ENCODE peak calls at places on chromosomes 12 and 14, in nine cellular contexts. One of them, this sample, is unnamed.

GRCh38 chr14:20415723-20416622 is 2.7 kb upstream of the TEP1 start:
- DNase-seq in neuronal stem cell: no peak
- DNase-seq in RWPE1: peak
- DNase-seq in dorsolateral prefrontal cortex: peak
- DNase-seq in Peyer's patch: no peak
- DNase-seq in left lung: no peak
- DNase-seq in Karpas-422: peak
- DNase-seq in colonic mucosa: peak
- DNase-seq in suprapubic skin: no peak
- DNase-seq in this sample: no peak

GRCh38 chr12:13044859-13045384 is 741 bp downstream of the FAM234B start:
- DNase-seq in colonic mucosa: no peak
- DNase-seq in suprapubic skin: no peak
- DNase-seq in Peyer's patch: no peak
- DNase-seq in dorsolateral prefrontal cortex: no peak
- DNase-seq in neuronal stem cell: no peak
- DNase-seq in RWPE1: peak
- DNase-seq in Karpas-422: no peak
- DNase-seq in left lung: no peak
- DNase-seq in this sample: no peak

GRCh38 chr14:104770851-104771272 is 17.9 kb downstream of the SIVA1 start:
- DNase-seq in RWPE1: no peak
- DNase-seq in colonic mucosa: no peak
- DNase-seq in dorsolateral prefrontal cortex: no peak
- DNase-seq in suprapubic skin: no peak
- DNase-seq in Karpas-422: peak
- DNase-seq in left lung: no peak
- DNase-seq in neuronal stem cell: no peak
- DNase-seq in Peyer's patch: no peak
- DNase-seq in this sample: no peak

GRCh38 chr12:132907216-132907615 is 19.8 kb upstream of the CHFR start:
- DNase-seq in RWPE1: no peak
- DNase-seq in colonic mucosa: no peak
- DNase-seq in suprapubic skin: no peak
- DNase-seq in neuronal stem cell: no peak
- DNase-seq in dorsolateral prefrontal cortex: no peak
- DNase-seq in left lung: no peak
- DNase-seq in Peyer's patch: no peak
- DNase-seq in Karpas-422: no peak
- DNase-seq in this sample: no peak

GRCh38 chr14:100802179-100802578 is 23.7 kb upstream of the MEG3 start:
- DNase-seq in Karpas-422: no peak
- DNase-seq in left lung: no peak
- DNase-seq in RWPE1: no peak
- DNase-seq in Peyer's patch: no peak
- DNase-seq in colonic mucosa: no peak
- DNase-seq in dorsolateral prefrontal cortex: no peak
- DNase-seq in suprapubic skin: no peak
- DNase-seq in neuronal stem cell: no peak
- DNase-seq in this sample: no peak

GRCh38 chr12:58313091-58313855 is 371.9 kb downstream of the ATP23 start:
- DNase-seq in colonic mucosa: no peak
- DNase-seq in neuronal stem cell: no peak
- DNase-seq in RWPE1: peak
- DNase-seq in dorsolateral prefrontal cortex: no peak
- DNase-seq in Peyer's patch: no peak
- DNase-seq in Karpas-422: no peak
- DNase-seq in suprapubic skin: no peak
- DNase-seq in left lung: no peak
- DNase-seq in this sample: no peak

GRCh38 chr12:50058743-50059312 is 1.4 kb downstream of the ASIC1 start:
- DNase-seq in dorsolateral prefrontal cortex: peak
- DNase-seq in Karpas-422: no peak
- DNase-seq in left lung: no peak
- DNase-seq in neuronal stem cell: no peak
- DNase-seq in RWPE1: no peak
- DNase-seq in suprapubic skin: no peak
- DNase-seq in colonic mucosa: no peak
- DNase-seq in Peyer's patch: peak
- DNase-seq in this sample: no peak

GRCh38 chr14:94888108-94888507 is 118.2 kb upstream of the GSC start:
- DNase-seq in Peyer's patch: peak
- DNase-seq in RWPE1: no peak
- DNase-seq in dorsolateral prefrontal cortex: no peak
- DNase-seq in Karpas-422: peak
- DNase-seq in neuronal stem cell: no peak
- DNase-seq in colonic mucosa: peak
- DNase-seq in suprapubic skin: no peak
- DNase-seq in left lung: no peak
- DNase-seq in this sample: no peak

GRCh38 chr12:27077586-27077985 is 4.8 kb downstream of the C12orf71 start:
- DNase-seq in RWPE1: peak
- DNase-seq in colonic mucosa: no peak
- DNase-seq in suprapubic skin: no peak
- DNase-seq in dorsolateral prefrontal cortex: no peak
- DNase-seq in Peyer's patch: no peak
- DNase-seq in neuronal stem cell: no peak
- DNase-seq in left lung: no peak
- DNase-seq in Karpas-422: peak
- DNase-seq in this sample: no peak

GRCh38 chr14:72711936-72712335 is 182.0 kb downstream of the DPF3 start:
- DNase-seq in dorsolateral prefrontal cortex: no peak
- DNase-seq in left lung: no peak
- DNase-seq in Peyer's patch: no peak
- DNase-seq in neuronal stem cell: no peak
- DNase-seq in suprapubic skin: no peak
- DNase-seq in colonic mucosa: no peak
- DNase-seq in Karpas-422: no peak
- DNase-seq in RWPE1: no peak
- DNase-seq in this sample: no peak

GRCh38 chr14:58572092-58572853 is 65.5 kb upstream of the DACT1 start:
- DNase-seq in dorsolateral prefrontal cortex: no peak
- DNase-seq in RWPE1: no peak
- DNase-seq in neuronal stem cell: no peak
- DNase-seq in colonic mucosa: no peak
- DNase-seq in Peyer's patch: no peak
- DNase-seq in suprapubic skin: no peak
- DNase-seq in left lung: no peak
- DNase-seq in Karpas-422: no peak
- DNase-seq in this sample: no peak

GRCh38 chr12:102323799-102324198 is 126.2 kb upstream of the PMCH start:
- DNase-seq in neuronal stem cell: no peak
- DNase-seq in colonic mucosa: no peak
- DNase-seq in dorsolateral prefrontal cortex: no peak
- DNase-seq in suprapubic skin: no peak
- DNase-seq in left lung: no peak
- DNase-seq in RWPE1: no peak
- DNase-seq in Karpas-422: no peak
- DNase-seq in Peyer's patch: no peak
- DNase-seq in this sample: no peak

GRCh38 chr12:124490584-124491305 is 76.7 kb downstream of the NCOR2 start:
- DNase-seq in suprapubic skin: peak
- DNase-seq in left lung: no peak
- DNase-seq in dorsolateral prefrontal cortex: peak
- DNase-seq in colonic mucosa: peak
- DNase-seq in Peyer's patch: peak
- DNase-seq in Karpas-422: no peak
- DNase-seq in RWPE1: no peak
- DNase-seq in neuronal stem cell: no peak
- DNase-seq in this sample: no peak

GRCh38 chr14:64405295-64405694 is 17.1 kb downstream of the MTHFD1 start:
- DNase-seq in Karpas-422: no peak
- DNase-seq in RWPE1: no peak
- DNase-seq in Peyer's patch: no peak
- DNase-seq in left lung: no peak
- DNase-seq in colonic mucosa: no peak
- DNase-seq in neuronal stem cell: no peak
- DNase-seq in suprapubic skin: no peak
- DNase-seq in dorsolateral prefrontal cortex: no peak
- DNase-seq in this sample: no peak

GRCh38 chr12:47554046-47554653 is 151.7 kb downstream of the RPAP3 start:
- DNase-seq in suprapubic skin: no peak
- DNase-seq in neuronal stem cell: no peak
- DNase-seq in colonic mucosa: no peak
- DNase-seq in left lung: no peak
- DNase-seq in RWPE1: no peak
- DNase-seq in Peyer's patch: no peak
- DNase-seq in Karpas-422: no peak
- DNase-seq in dorsolateral prefrontal cortex: no peak
- DNase-seq in this sample: no peak

GRCh38 chr14:21003788-21004346 is 4.8 kb downstream of the SLC39A2 start:
- DNase-seq in dorsolateral prefrontal cortex: no peak
- DNase-seq in Karpas-422: no peak
- DNase-seq in colonic mucosa: no peak
- DNase-seq in suprapubic skin: no peak
- DNase-seq in RWPE1: no peak
- DNase-seq in Peyer's patch: no peak
- DNase-seq in left lung: no peak
- DNase-seq in neuronal stem cell: no peak
- DNase-seq in this sample: no peak

GRCh38 chr12:52687527-52688385 is 7.5 kb upstream of the KRT1 start:
- DNase-seq in left lung: no peak
- DNase-seq in RWPE1: peak
- DNase-seq in suprapubic skin: no peak
- DNase-seq in dorsolateral prefrontal cortex: no peak
- DNase-seq in neuronal stem cell: no peak
- DNase-seq in colonic mucosa: peak
- DNase-seq in Karpas-422: no peak
- DNase-seq in Peyer's patch: peak
- DNase-seq in this sample: peak

GRCh38 chr12:52684431-52684830 is 4.2 kb upstream of the KRT1 start:
- DNase-seq in dorsolateral prefrontal cortex: no peak
- DNase-seq in left lung: no peak
- DNase-seq in colonic mucosa: no peak
- DNase-seq in Peyer's patch: no peak
- DNase-seq in RWPE1: no peak
- DNase-seq in Karpas-422: no peak
- DNase-seq in neuronal stem cell: no peak
- DNase-seq in suprapubic skin: no peak
- DNase-seq in this sample: no peak

GRCh38 chr12:52685406-52685890 is 5.2 kb upstream of the KRT1 start:
- DNase-seq in dorsolateral prefrontal cortex: no peak
- DNase-seq in colonic mucosa: no peak
- DNase-seq in neuronal stem cell: no peak
- DNase-seq in left lung: no peak
- DNase-seq in Karpas-422: no peak
- DNase-seq in RWPE1: no peak
- DNase-seq in suprapubic skin: no peak
- DNase-seq in Peyer's patch: no peak
- DNase-seq in this sample: no peak

GRCh38 chr12:52686756-52687487 is 6.7 kb upstream of the KRT1 start:
- DNase-seq in Peyer's patch: no peak
- DNase-seq in neuronal stem cell: no peak
- DNase-seq in colonic mucosa: peak
- DNase-seq in suprapubic skin: no peak
- DNase-seq in left lung: no peak
- DNase-seq in RWPE1: no peak
- DNase-seq in Karpas-422: no peak
- DNase-seq in dorsolateral prefrontal cortex: no peak
- DNase-seq in this sample: no peak

DNA sequence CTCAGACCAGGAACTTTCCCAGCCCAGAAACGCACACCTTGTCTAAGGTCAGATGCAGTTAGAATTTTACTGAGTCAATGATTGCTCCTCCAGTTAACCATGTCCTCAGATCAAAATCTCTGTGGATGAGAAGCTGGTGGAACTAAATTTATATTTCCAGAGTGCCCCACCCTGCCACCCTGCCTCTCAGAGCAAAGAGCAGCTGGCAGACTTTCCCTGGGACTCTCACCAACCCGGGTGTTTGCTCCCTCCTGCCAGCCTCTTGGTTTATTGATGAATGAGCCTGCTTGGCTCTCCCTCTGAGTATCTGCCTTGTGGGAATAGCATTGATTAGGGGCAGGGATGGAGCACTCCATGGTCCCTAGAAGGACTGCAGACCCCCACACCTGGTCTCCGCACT is 5.9 kb upstream of the KRT1 start:
- DNase-seq in left lung: no peak
- DNase-seq in Peyer's patch: peak
- DNase-seq in suprapubic skin: no peak
- DNase-seq in dorsolateral prefrontal cortex: no peak
- DNase-seq in RWPE1: no peak
- DNase-seq in colonic mucosa: peak
- DNase-seq in Karpas-422: no peak
- DNase-seq in neuronal stem cell: no peak
- DNase-seq in this sample: no peak
- H3K27ac ChIP-seq in left lung: no peak
- H3K27ac ChIP-seq in Peyer's patch: no peak
- H3K27ac ChIP-seq in suprapubic skin: peak
- H3K27ac ChIP-seq in dorsolateral prefrontal cortex: no peak
- H3K27ac ChIP-seq in RWPE1: no peak
- H3K27ac ChIP-seq in colonic mucosa: no peak
- H3K27ac ChIP-seq in Karpas-422: no peak
- H3K27ac ChIP-seq in neuronal stem cell: no peak
- H3K27ac ChIP-seq in this sample: no peak

GRCh38 chr12:95205685-95206084 is 11.6 kb downstream of the FGD6 start:
- DNase-seq in left lung: no peak
- DNase-seq in RWPE1: peak
- DNase-seq in neuronal stem cell: peak
- DNase-seq in colonic mucosa: no peak
- DNase-seq in Karpas-422: no peak
- DNase-seq in dorsolateral prefrontal cortex: no peak
- DNase-seq in Peyer's patch: no peak
- DNase-seq in suprapubic skin: no peak
- DNase-seq in this sample: peak
- H3K27ac ChIP-seq in left lung: peak
- H3K27ac ChIP-seq in RWPE1: peak
- H3K27ac ChIP-seq in neuronal stem cell: peak
- H3K27ac ChIP-seq in colonic mucosa: peak
- H3K27ac ChIP-seq in Karpas-422: peak
- H3K27ac ChIP-seq in dorsolateral prefrontal cortex: peak
- H3K27ac ChIP-seq in Peyer's patch: peak
- H3K27ac ChIP-seq in suprapubic skin: peak
- H3K27ac ChIP-seq in this sample: peak

DNA sequence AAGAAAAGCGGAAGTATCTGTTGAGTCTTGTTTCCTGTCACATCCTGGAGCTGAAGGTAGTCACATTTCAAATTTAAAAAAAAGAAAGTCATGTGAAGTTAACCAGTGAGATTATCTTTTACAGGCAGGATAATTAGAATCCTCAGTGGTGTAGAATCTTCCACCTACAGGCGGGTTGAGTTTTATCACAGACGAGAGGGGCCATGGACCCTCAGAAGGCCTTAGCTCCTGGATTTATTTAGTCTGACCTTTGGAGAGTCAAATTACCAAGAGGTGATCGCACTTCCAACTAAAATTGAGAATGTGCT is 13.0 kb upstream of the GNG2 start:
- DNase-seq in dorsolateral prefrontal cortex: no peak
- DNase-seq in neuronal stem cell: no peak
- DNase-seq in left lung: no peak
- DNase-seq in Peyer's patch: no peak
- DNase-seq in RWPE1: no peak
- DNase-seq in colonic mucosa: no peak
- DNase-seq in Karpas-422: no peak
- DNase-seq in suprapubic skin: no peak
- DNase-seq in this sample: no peak
- H3K27ac ChIP-seq in dorsolateral prefrontal cortex: no peak
- H3K27ac ChIP-seq in neuronal stem cell: peak
- H3K27ac ChIP-seq in left lung: peak
- H3K27ac ChIP-seq in Peyer's patch: peak
- H3K27ac ChIP-seq in RWPE1: no peak
- H3K27ac ChIP-seq in colonic mucosa: peak
- H3K27ac ChIP-seq in Karpas-422: peak
- H3K27ac ChIP-seq in suprapubic skin: peak
- H3K27ac ChIP-seq in this sample: no peak

GRCh38 chr14:79201545-79202247 is 1009.6 kb downstream of the DIO2 start:
- DNase-seq in RWPE1: no peak
- DNase-seq in dorsolateral prefrontal cortex: no peak
- DNase-seq in suprapubic skin: no peak
- DNase-seq in colonic mucosa: no peak
- DNase-seq in left lung: no peak
- DNase-seq in Peyer's patch: no peak
- DNase-seq in Karpas-422: no peak
- DNase-seq in neuronal stem cell: no peak
- DNase-seq in this sample: no peak
- H3K27ac ChIP-seq in RWPE1: no peak
- H3K27ac ChIP-seq in dorsolateral prefrontal cortex: no peak
- H3K27ac ChIP-seq in suprapubic skin: no peak
- H3K27ac ChIP-seq in colonic mucosa: no peak
- H3K27ac ChIP-seq in left lung: no peak
- H3K27ac ChIP-seq in Peyer's patch: no peak
- H3K27ac ChIP-seq in Karpas-422: no peak
- H3K27ac ChIP-seq in neuronal stem cell: no peak
- H3K27ac ChIP-seq in this sample: no peak